ENCODE peak calls at places on chromosomes 7 and 10, in four cellular contexts. E, W, I and M are unnamed samples.

GRCh38 chr7:94421711-94422110 is 27.0 kb downstream of the COL1A2 start:
- DNase-seq in E (no peak), W (no peak), I (no peak), M (no peak)

GRCh38 chr7:46576950-46577349 is 655.9 kb upstream of the IGFBP3 start:
- DNase-seq in E (peak), W (no peak), I (no peak), M (peak)

GRCh38 chr7:42106562-42106961 is 130.4 kb downstream of the GLI3 start:
- DNase-seq in E (no peak), W (no peak), I (no peak), M (no peak)

GRCh38 chr7:143008007-143008901 is 18.7 kb downstream of the OR9A2 start:
- DNase-seq in E (peak), W (peak), I (peak), M (peak)

GRCh38 chr7:76247938-76248337 is 46.2 kb downstream of the SRRM3 start:
- DNase-seq in E (no peak), W (no peak), I (no peak), M (no peak)

GRCh38 chr7:28418311-28418710 is 6.0 kb downstream of the CREB5 start:
- DNase-seq in E (no peak), W (no peak), I (no peak), M (peak)

GRCh38 chr10:71575446-71575845 is 144.1 kb downstream of the C10orf105 start:
- DNase-seq in E (no peak), W (no peak), I (no peak), M (no peak)

GRCh38 chr7:104652865-104653264 is 324.5 kb downstream of the LHFPL3 start:
- DNase-seq in E (no peak), W (no peak), I (no peak), M (no peak)

GRCh38 chr10:127990846-127991542 is 84.1 kb downstream of the PTPRE start:
- DNase-seq in E (peak), W (no peak), I (no peak), M (peak)

GRCh38 chr7:142943706-142944268 is 4.5 kb downstream of the LLCFC1 start:
- DNase-seq in E (no peak), W (no peak), I (no peak), M (no peak)

GRCh38 chr10:78540355-78541076 is 506.9 kb downstream of the RPS24 start:
- DNase-seq in E (peak), W (no peak), I (no peak), M (peak)

GRCh38 chr7:92684274-92684673 is 94.1 kb upstream of the FAM133B start:
- DNase-seq in E (no peak), W (no peak), I (no peak), M (no peak)

GRCh38 chr7:57404343-57404966 is 45.5 kb upstream of the ZNF716 start:
- DNase-seq in E (no peak), W (no peak), I (no peak), M (no peak)

GRCh38 chr7:140008755-140009610 is 53.8 kb downstream of the PARP12 start:
- DNase-seq in E (no peak), W (no peak), I (no peak), M (no peak)

GRCh38 chr10:113463777-113464176 is 89.1 kb upstream of the HABP2 start:
- DNase-seq in E (no peak), W (no peak), I (no peak), M (peak)

GRCh38 chr10:6173203-6173602 is 29.5 kb upstream of the PFKFB3 start:
- DNase-seq in E (no peak), W (no peak), I (peak), M (no peak)

GRCh38 chr7:146709628-146710027 is 593.0 kb downstream of the CNTNAP2 start:
- DNase-seq in E (no peak), W (no peak), I (no peak), M (no peak)

GRCh38 chr7:157784114-157784835 is 447.5 kb downstream of the DNAJB6 start:
- DNase-seq in E (no peak), W (no peak), I (no peak), M (peak)

GRCh38 chr7:101342892-101343291 is 19.8 kb upstream of the COL26A1 start:
- DNase-seq in E (no peak), W (no peak), I (no peak), M (no peak)